ENCODE peak calls at places on chromosomes 2 and 18, in nine cellular contexts. O is posterior cingulate gyrus; X is GM18507; Q is amniotic epithelial cell; D is stimulated activated CD8-positive, alpha-beta memory T cell treated with anti-CD3 and anti-CD28 coated beads, Interleukin-15, amount 100 ng/mL, for 4 hours; E is naive thymus-derived CD8-positive, alpha-beta T cell; G is neural crest cell; S is HFFc6; A is stimulated activated CD4-positive, alpha-beta T cell treated with anti-CD3 and anti-CD28 coated beads, TNF-alpha, amount 100 ng/mL, for 24 hours. T is an unnamed sample.

GRCh38 chr2:17518212-17519154 is at the start of gene RAD51AP2:
- DNase-seq in S (peak), X (peak), O (peak), A (peak), Q (peak), D (no peak), E (no peak), G (peak), T (peak)

GRCh38 chr18:31203086-31203793 is 40.6 kb upstream of the DSC1 start:
- DNase-seq in A (no peak), Q (peak), X (no peak), D (no peak), O (no peak), S (no peak), G (no peak), E (no peak), T (no peak)

GRCh38 chr2:236688563-236689392 is 119.2 kb downstream of the ACKR3 start:
- DNase-seq in X (no peak), A (no peak), D (no peak), Q (no peak), G (no peak), O (no peak), S (no peak), E (no peak), T (no peak)

GRCh38 chr2:127128508-127128907 is 21.6 kb upstream of the BIN1 start:
- DNase-seq in G (no peak), Q (peak), D (no peak), E (no peak), O (no peak), X (peak), A (no peak), S (no peak), T (peak)

GRCh38 chr2:79832540-79833234 is 319.8 kb downstream of the CTNNA2 start:
- DNase-seq in X (no peak), A (no peak), D (no peak), Q (no peak), G (no peak), S (no peak), E (no peak), O (peak), T (peak)

GRCh38 chr2:72989770-72990556 is 72.6 kb downstream of the EMX1 start:
- DNase-seq in A (no peak), G (no peak), E (no peak), X (no peak), S (no peak), O (peak), Q (no peak), D (no peak), T (no peak)

GRCh38 chr18:12067671-12068070 is 26.0 kb upstream of the ANKRD62 start:
- DNase-seq in O (no peak), G (no peak), E (no peak), D (no peak), Q (no peak), X (no peak), A (no peak), S (no peak), T (no peak)

GRCh38 chr18:3058328-3059191 is 45.6 kb upstream of the LPIN2 start:
- DNase-seq in Q (no peak), G (no peak), X (no peak), A (no peak), D (no peak), S (no peak), O (no peak), E (peak), T (no peak)

GRCh38 chr2:216661639-216662375 is 28.6 kb downstream of the IGFBP2 start:
- DNase-seq in E (no peak), D (no peak), G (no peak), X (no peak), S (no peak), A (no peak), O (no peak), Q (no peak), T (no peak)

GRCh38 chr2:219488844-219489194 is 9.9 kb upstream of the GMPPA start:
- DNase-seq in G (no peak), X (no peak), A (no peak), Q (no peak), S (no peak), O (no peak), D (no peak), E (no peak), T (no peak)

GRCh38 chr2:72931280-72931910 is 14.1 kb downstream of the EMX1 start:
- DNase-seq in D (no peak), E (no peak), X (no peak), A (no peak), Q (peak), G (no peak), O (no peak), S (no peak), T (no peak)

GRCh38 chr2:40432916-40433315 is 19.0 kb downstream of the SLC8A1 start:
- DNase-seq in Q (no peak), D (no peak), A (no peak), O (no peak), E (no peak), G (no peak), S (no peak), X (no peak), T (no peak)

GRCh38 chr2:172097557-172098131 is 5.1 kb downstream of the DLX2 start:
- DNase-seq in G (no peak), E (no peak), Q (no peak), X (no peak), O (no peak), S (peak), A (no peak), D (no peak), T (no peak)

GRCh38 chr2:161416294-161416632 is at the start of gene TBR1:
- DNase-seq in O (no peak), Q (peak), E (no peak), X (no peak), S (no peak), D (no peak), A (no peak), G (peak), T (no peak)

GRCh38 chr18:8706981-8707940 is 1.9 kb downstream of the MTCL1 start:
- DNase-seq in S (peak), A (no peak), Q (peak), G (peak), E (peak), O (peak), X (no peak), D (no peak), T (peak)

GRCh38 chr18:395481-396250 is 104.8 kb downstream of the COLEC12 start:
- DNase-seq in G (no peak), X (no peak), S (peak), D (no peak), O (no peak), E (no peak), A (no peak), Q (peak), T (no peak)

GRCh38 chr2:119263656-119264055 is 40.0 kb downstream of the STEAP3 start:
- DNase-seq in A (no peak), S (no peak), E (no peak), Q (no peak), D (no peak), X (no peak), O (no peak), G (no peak), T (no peak)

GRCh38 chr2:174325932-174326879 is 8.5 kb upstream of the SP9 start:
- DNase-seq in Q (no peak), A (no peak), D (no peak), E (peak), X (no peak), G (peak), S (no peak), O (no peak), T (peak)

GRCh38 chr2:64371727-64372126 is 82.2 kb upstream of the LGALSL start:
- DNase-seq in Q (no peak), E (no peak), D (no peak), X (no peak), G (no peak), S (no peak), O (no peak), A (no peak), T (no peak)

GRCh38 chr18:45167109-45167551 is 448.1 kb upstream of the SLC14A2 start:
- DNase-seq in S (peak), A (no peak), D (no peak), O (no peak), E (no peak), G (no peak), Q (peak), X (no peak), T (no peak)

GRCh38 chr2:235492850-235493344 is 946 bp upstream of the AGAP1 start:
- DNase-seq in O (peak), G (no peak), S (no peak), E (no peak), D (no peak), A (no peak), X (no peak), Q (no peak), T (peak)

GRCh38 chr2:25320077-25320476 is 21.6 kb downstream of the DNMT3A start:
- DNase-seq in O (no peak), S (no peak), X (no peak), G (no peak), A (no peak), Q (no peak), D (no peak), E (no peak), T (no peak)

GRCh38 chr18:75223687-75224347 is 13.2 kb downstream of the TSHZ1 start:
- DNase-seq in X (no peak), A (no peak), G (no peak), E (no peak), O (no peak), D (no peak), Q (peak), S (no peak), T (no peak)

GRCh38 chr2:45610281-45611019 is 617 bp downstream of the SRBD1 start:
- DNase-seq in O (peak), A (peak), S (peak), Q (peak), X (no peak), E (no peak), D (peak), G (peak), T (peak)

GRCh38 chr2:78941751-78942150 is 83.8 kb upstream of the REG3G start:
- DNase-seq in E (no peak), A (no peak), D (no peak), G (no peak), O (no peak), Q (no peak), X (no peak), S (no peak), T (no peak)

GRCh38 chr2:204869142-204869823 is 324.0 kb downstream of the PARD3B start:
- DNase-seq in A (no peak), S (no peak), Q (no peak), G (no peak), O (no peak), D (no peak), E (no peak), X (no peak), T (no peak)

GRCh38 chr2:228548230-228548629 is 366.7 kb upstream of the SPHKAP start:
- DNase-seq in A (no peak), D (no peak), E (no peak), Q (peak), X (no peak), O (no peak), S (peak), G (no peak), T (no peak)

GRCh38 chr2:239035361-239035814 is 187.5 kb downstream of the TWIST2 start:
- DNase-seq in X (peak), Q (no peak), S (no peak), E (peak), O (peak), G (peak), A (peak), D (peak), T (peak)

GRCh38 chr2:70930371-70931329 is 5.0 kb upstream of the ATP6V1B1 start:
- DNase-seq in O (no peak), D (no peak), Q (no peak), X (no peak), E (no peak), S (no peak), G (no peak), A (no peak), T (no peak)

GRCh38 chr2:3624059-3624794 is 29.3 kb downstream of the COLEC11 start:
- DNase-seq in A (no peak), E (peak), D (no peak), O (no peak), X (no peak), G (no peak), Q (no peak), S (no peak), T (no peak)

GRCh38 chr2:177038772-177039484 is 173.7 kb upstream of the HNRNPA3 start:
- DNase-seq in G (no peak), D (no peak), X (no peak), E (no peak), S (no peak), O (no peak), A (no peak), Q (no peak), T (no peak)

GRCh38 chr2:190563109-190563508 is 28.6 kb upstream of the NEMP2 start:
- DNase-seq in X (no peak), D (peak), E (no peak), A (peak), G (no peak), S (no peak), O (no peak), Q (no peak), T (no peak)

GRCh38 chr2:191888400-191889166 is 41.7 kb upstream of the CAVIN2 start:
- DNase-seq in X (no peak), S (no peak), O (no peak), Q (no peak), D (no peak), E (no peak), G (no peak), A (no peak), T (no peak)